ENCODE peak calls at places on chromosome 20, in nine cellular contexts. One of them, this sample, is unnamed.

GRCh38 chr20:33649201-33649631 is 12.9 kb upstream of the C20orf144 start:
- DNase-seq in DND-41: no peak
- DNase-seq in PC-9: no peak
- DNase-seq in endothelial cell of umbilical vein: no peak
- DNase-seq in HCT116: no peak
- DNase-seq in fibroblast of lung: peak; percentile 66
- DNase-seq in GM12878: no peak
- DNase-seq in H9: no peak
- DNase-seq in mammary epithelial cell: no peak
- DNase-seq in this sample: no peak

GRCh38 chr20:32452776-32453466 is 94.8 kb downstream of the ASXL1 start:
- DNase-seq in H9: no peak
- DNase-seq in fibroblast of lung: no peak
- DNase-seq in PC-9: no peak
- DNase-seq in GM12878: no peak
- DNase-seq in HCT116: no peak
- DNase-seq in mammary epithelial cell: no peak
- DNase-seq in DND-41: no peak
- DNase-seq in endothelial cell of umbilical vein: no peak
- DNase-seq in this sample: no peak

GRCh38 chr20:53773792-53774371 is 180.2 kb upstream of the ZNF217 start:
- DNase-seq in PC-9: peak; percentile 37
- DNase-seq in mammary epithelial cell: peak; percentile 94
- DNase-seq in fibroblast of lung: peak; percentile 94
- DNase-seq in GM12878: no peak
- DNase-seq in HCT116: peak; percentile 60
- DNase-seq in DND-41: no peak
- DNase-seq in H9: no peak
- DNase-seq in endothelial cell of umbilical vein: peak; percentile 51
- DNase-seq in this sample: no peak

GRCh38 chr20:16537025-16537665 is 36.1 kb downstream of the KIF16B start:
- DNase-seq in H9: no peak
- DNase-seq in endothelial cell of umbilical vein: no peak
- DNase-seq in fibroblast of lung: no peak
- DNase-seq in mammary epithelial cell: no peak
- DNase-seq in HCT116: no peak
- DNase-seq in GM12878: no peak
- DNase-seq in DND-41: no peak
- DNase-seq in PC-9: no peak
- DNase-seq in this sample: no peak

GRCh38 chr20:37919389-37920040 is 16.6 kb downstream of the VSTM2L start:
- DNase-seq in fibroblast of lung: no peak
- DNase-seq in PC-9: no peak
- DNase-seq in endothelial cell of umbilical vein: no peak
- DNase-seq in GM12878: no peak
- DNase-seq in HCT116: no peak
- DNase-seq in H9: no peak
- DNase-seq in mammary epithelial cell: no peak
- DNase-seq in DND-41: no peak
- DNase-seq in this sample: no peak

GRCh38 chr20:23954008-23954745 is 34.4 kb downstream of the GGTLC1 start:
- DNase-seq in H9: no peak
- DNase-seq in HCT116: no peak
- DNase-seq in PC-9: no peak
- DNase-seq in GM12878: no peak
- DNase-seq in mammary epithelial cell: no peak
- DNase-seq in fibroblast of lung: no peak
- DNase-seq in endothelial cell of umbilical vein: no peak
- DNase-seq in DND-41: no peak
- DNase-seq in this sample: no peak

GRCh38 chr20:38676576-38676975 is 47.7 kb upstream of the SLC32A1 start:
- DNase-seq in GM12878: no peak
- DNase-seq in HCT116: no peak
- DNase-seq in PC-9: no peak
- DNase-seq in fibroblast of lung: no peak
- DNase-seq in H9: no peak
- DNase-seq in mammary epithelial cell: no peak
- DNase-seq in DND-41: no peak
- DNase-seq in endothelial cell of umbilical vein: no peak
- DNase-seq in this sample: no peak

GRCh38 chr20:40669692-40670091 is 19.3 kb downstream of the MAFB start:
- DNase-seq in DND-41: no peak
- DNase-seq in PC-9: no peak
- DNase-seq in mammary epithelial cell: no peak
- DNase-seq in H9: no peak
- DNase-seq in GM12878: no peak
- DNase-seq in fibroblast of lung: no peak
- DNase-seq in endothelial cell of umbilical vein: no peak
- DNase-seq in HCT116: no peak
- DNase-seq in this sample: no peak

GRCh38 chr20:48339147-48339985 is 488.4 kb downstream of the PREX1 start:
- DNase-seq in PC-9: peak; percentile 47
- DNase-seq in DND-41: no peak
- DNase-seq in GM12878: peak; percentile 63
- DNase-seq in HCT116: no peak
- DNase-seq in H9: no peak
- DNase-seq in endothelial cell of umbilical vein: no peak
- DNase-seq in mammary epithelial cell: no peak
- DNase-seq in fibroblast of lung: peak; percentile 71
- DNase-seq in this sample: no peak

GRCh38 chr20:43736588-43737091 is 9.8 kb upstream of the GTSF1L start:
- DNase-seq in GM12878: peak; percentile 79
- DNase-seq in fibroblast of lung: no peak
- DNase-seq in mammary epithelial cell: no peak
- DNase-seq in PC-9: no peak
- DNase-seq in HCT116: no peak
- DNase-seq in DND-41: no peak
- DNase-seq in endothelial cell of umbilical vein: no peak
- DNase-seq in H9: no peak
- DNase-seq in this sample: peak; percentile 51

GRCh38 chr20:24673678-24674570 is 204.5 kb downstream of the SYNDIG1 start:
- DNase-seq in GM12878: no peak
- DNase-seq in endothelial cell of umbilical vein: no peak
- DNase-seq in H9: no peak
- DNase-seq in PC-9: no peak
- DNase-seq in HCT116: no peak
- DNase-seq in DND-41: no peak
- DNase-seq in mammary epithelial cell: peak; percentile 54
- DNase-seq in fibroblast of lung: peak; percentile 64
- DNase-seq in this sample: no peak

DNA sequence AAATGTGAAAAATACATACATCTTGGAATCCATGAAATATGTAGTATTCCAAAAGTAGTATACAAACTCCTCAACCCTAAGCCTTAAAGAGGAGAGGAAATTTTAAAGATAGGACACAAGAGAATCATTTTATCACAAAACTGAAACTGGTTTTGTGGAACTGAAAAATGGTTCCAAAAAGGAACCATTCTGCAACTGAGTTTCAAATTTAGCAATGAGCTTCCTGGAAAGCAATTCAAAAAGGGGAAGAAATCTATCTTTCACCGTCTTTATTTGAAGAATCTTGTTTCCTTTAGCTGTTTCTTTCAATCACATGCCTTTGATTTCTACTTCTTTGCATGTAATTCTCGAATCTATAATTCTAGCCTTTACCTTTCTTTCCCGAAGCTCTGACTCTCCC is 32.2 kb upstream of the LAMP5 start:
- DNase-seq in fibroblast of lung: no peak
- DNase-seq in H9: no peak
- DNase-seq in DND-41: no peak
- DNase-seq in HCT116: no peak
- DNase-seq in PC-9: no peak
- DNase-seq in endothelial cell of umbilical vein: no peak
- DNase-seq in mammary epithelial cell: no peak
- DNase-seq in GM12878: no peak
- DNase-seq in this sample: no peak
- H3K4me2 ChIP-seq in fibroblast of lung: no peak overlapping the region
- H3K4me2 ChIP-seq in H9: no peak overlapping the region
- H3K4me2 ChIP-seq in DND-41: no peak overlapping the region
- H3K4me2 ChIP-seq in HCT116: no peak overlapping the region
- H3K4me2 ChIP-seq in PC-9: no peak overlapping the region
- H3K4me2 ChIP-seq in endothelial cell of umbilical vein: no peak overlapping the region
- H3K4me2 ChIP-seq in mammary epithelial cell: no peak overlapping the region
- H3K4me2 ChIP-seq in GM12878: no peak overlapping the region
- H3K4me2 ChIP-seq in this sample: no peak overlapping the region

DNA sequence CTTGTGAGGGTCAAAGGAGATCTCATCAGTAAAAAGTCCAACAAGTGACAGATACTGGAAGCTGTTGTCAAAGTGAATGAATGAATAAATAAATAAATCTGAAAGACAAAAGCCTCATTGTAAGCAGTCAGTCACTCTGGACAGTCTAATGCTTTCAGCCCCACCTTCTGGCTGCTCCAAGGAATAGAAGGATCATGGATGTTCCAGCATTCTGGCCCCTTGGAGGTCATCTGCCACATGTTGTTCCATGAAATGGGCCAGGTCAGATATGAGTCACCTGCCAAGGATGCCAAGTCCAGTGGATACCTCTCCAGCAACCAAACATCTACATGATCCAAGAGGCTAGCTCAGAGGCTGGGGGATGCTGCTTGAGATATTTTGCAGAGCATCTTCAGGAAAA is 185.6 kb downstream of the BMP7 start:
- DNase-seq in mammary epithelial cell: peak; percentile 33
- DNase-seq in PC-9: no peak
- DNase-seq in fibroblast of lung: no peak
- DNase-seq in GM12878: no peak
- DNase-seq in HCT116: no peak
- DNase-seq in H9: no peak
- DNase-seq in DND-41: no peak
- DNase-seq in endothelial cell of umbilical vein: no peak
- DNase-seq in this sample: no peak
- TF ChIP-seq CTCF in mammary epithelial cell: peak; percentile 46
- TF ChIP-seq CTCF in PC-9: peak; percentile 72
- TF ChIP-seq CTCF in fibroblast of lung: no peak
- TF ChIP-seq CTCF in GM12878: no peak
- TF ChIP-seq CTCF in HCT116: peak; percentile 16
- TF ChIP-seq CTCF in H9: peak; percentile 52
- TF ChIP-seq CTCF in DND-41: no peak
- TF ChIP-seq CTCF in endothelial cell of umbilical vein: no peak
- TF ChIP-seq CTCF in this sample: peak; percentile 19

GRCh38 chr20:36633285-36633772 is 12.7 kb downstream of the SLA2 start:
- DNase-seq in H9: no peak
- DNase-seq in DND-41: no peak
- DNase-seq in fibroblast of lung: no peak
- DNase-seq in PC-9: no peak
- DNase-seq in mammary epithelial cell: no peak
- DNase-seq in GM12878: no peak
- DNase-seq in endothelial cell of umbilical vein: no peak
- DNase-seq in HCT116: no peak
- DNase-seq in this sample: no peak
- H3K4me2 ChIP-seq in H9: no peak overlapping the region
- H3K4me2 ChIP-seq in DND-41: no peak overlapping the region
- H3K4me2 ChIP-seq in fibroblast of lung: no peak overlapping the region
- H3K4me2 ChIP-seq in PC-9: no peak overlapping the region
- H3K4me2 ChIP-seq in mammary epithelial cell: no peak overlapping the region
- H3K4me2 ChIP-seq in GM12878: no peak overlapping the region
- H3K4me2 ChIP-seq in endothelial cell of umbilical vein: no peak overlapping the region
- H3K4me2 ChIP-seq in HCT116: no peak overlapping the region
- H3K4me2 ChIP-seq in this sample: no peak overlapping the region

DNA sequence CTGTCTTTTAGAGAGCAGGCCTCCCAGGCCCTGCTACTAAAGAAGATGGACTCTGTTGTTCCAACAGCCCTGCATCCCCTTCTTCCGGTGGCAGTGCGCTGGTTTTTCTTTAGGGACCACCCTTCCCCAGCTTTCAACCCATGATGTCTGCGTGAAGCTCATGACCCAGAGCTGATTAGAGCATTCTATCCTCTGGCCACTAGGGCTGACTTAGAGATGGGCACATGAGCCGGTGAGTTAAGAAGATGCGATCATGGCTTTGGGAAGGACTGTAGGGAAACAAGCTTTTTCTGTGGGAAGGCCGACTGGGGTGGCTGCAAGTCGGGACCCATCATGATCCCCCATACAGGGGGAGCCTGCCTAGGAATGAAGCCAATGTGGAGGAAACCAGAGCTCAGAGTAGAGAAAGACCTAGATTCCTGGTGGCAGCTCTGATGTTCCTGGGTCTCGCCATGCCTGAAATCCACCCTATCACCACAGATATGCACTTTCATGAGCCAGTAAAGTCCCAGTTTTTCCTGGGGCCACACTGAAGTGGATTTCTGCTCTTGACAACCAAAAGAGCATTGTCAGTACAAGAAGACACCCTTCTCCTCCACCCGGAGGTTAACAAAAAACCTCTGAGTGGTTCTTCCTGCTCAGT is 29.1 kb upstream of the STX16 start:
- DNase-seq in mammary epithelial cell: no peak
- DNase-seq in fibroblast of lung: no peak
- DNase-seq in endothelial cell of umbilical vein: no peak
- DNase-seq in DND-41: no peak
- DNase-seq in GM12878: no peak
- DNase-seq in H9: no peak
- DNase-seq in HCT116: peak; percentile 10
- DNase-seq in PC-9: no peak
- DNase-seq in this sample: no peak
- TF ChIP-seq CTCF in mammary epithelial cell: peak; percentile 27
- TF ChIP-seq CTCF in fibroblast of lung: peak; percentile 30
- TF ChIP-seq CTCF in endothelial cell of umbilical vein: peak; percentile 22
- TF ChIP-seq CTCF in DND-41: peak; percentile 41
- TF ChIP-seq CTCF in GM12878: no peak
- TF ChIP-seq CTCF in H9: peak; percentile 41
- TF ChIP-seq CTCF in HCT116: peak; percentile 57
- TF ChIP-seq CTCF in PC-9: no peak
- TF ChIP-seq CTCF in this sample: no peak

DNA sequence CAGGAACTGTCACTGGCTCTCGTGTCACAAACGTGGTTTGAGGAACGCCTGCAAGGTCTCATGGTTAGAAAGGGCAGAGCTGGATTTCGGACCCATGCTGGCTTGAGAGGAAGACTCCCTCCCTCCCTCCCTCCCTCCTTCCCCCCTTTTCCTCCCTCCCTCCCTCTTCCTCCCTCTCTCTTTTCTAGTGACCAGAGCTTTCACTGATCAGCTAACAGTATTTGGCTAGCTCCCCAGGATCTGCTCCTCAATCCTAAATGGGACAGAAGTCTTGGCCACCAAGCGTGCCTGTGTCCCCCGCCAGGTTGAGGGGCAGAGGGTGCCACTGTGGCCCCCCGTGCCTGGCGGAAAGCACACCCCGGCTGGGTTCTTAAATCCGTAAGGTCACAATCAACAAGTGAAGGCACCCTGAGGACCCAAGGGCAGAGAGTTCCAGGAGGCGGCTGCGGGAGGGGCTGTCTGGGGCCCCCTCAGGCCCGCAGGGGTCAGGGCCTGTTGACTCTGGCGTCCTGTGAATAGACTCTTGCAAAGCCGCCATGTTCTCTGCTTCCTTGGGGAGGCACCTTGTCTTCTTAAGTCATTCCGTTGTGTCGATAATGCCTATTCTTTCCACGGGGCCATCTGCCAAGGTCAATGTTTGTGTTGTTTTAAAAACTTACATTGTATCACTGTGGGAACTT is 38.9 kb upstream of the STX16 start:
- DNase-seq in DND-41: no peak
- DNase-seq in PC-9: no peak
- DNase-seq in GM12878: no peak
- DNase-seq in fibroblast of lung: no peak
- DNase-seq in endothelial cell of umbilical vein: peak; percentile 88
- DNase-seq in HCT116: no peak
- DNase-seq in H9: no peak
- DNase-seq in mammary epithelial cell: no peak
- DNase-seq in this sample: no peak
- H3K4me2 ChIP-seq in DND-41: no peak overlapping the region
- H3K4me2 ChIP-seq in PC-9: peak overlapping the region; percentile 70
- H3K4me2 ChIP-seq in GM12878: no peak overlapping the region
- H3K4me2 ChIP-seq in fibroblast of lung: no peak overlapping the region
- H3K4me2 ChIP-seq in endothelial cell of umbilical vein: no peak overlapping the region
- H3K4me2 ChIP-seq in HCT116: no peak overlapping the region
- H3K4me2 ChIP-seq in H9: no peak overlapping the region
- H3K4me2 ChIP-seq in mammary epithelial cell: no peak overlapping the region
- H3K4me2 ChIP-seq in this sample: no peak overlapping the region

This sample was measured in OCI-LY7.